ENCODE peak calls at places on chromosome 14, in seven cellular contexts. One of them, this sample, is unnamed.

GRCh38 chr14:99538275-99538674 is 57.1 kb downstream of the CCNK start:
- DNase-seq in cardiac muscle cell: no peak
- DNase-seq in tibial nerve: no peak
- DNase-seq in fibroblast of lung: peak; percentile 56
- DNase-seq in AG04449: no peak
- DNase-seq in heart left ventricle: no peak
- DNase-seq in spleen: no peak
- DNase-seq in this sample: no peak

GRCh38 chr14:68547305-68548193 is 245.3 kb downstream of the ZFP36L1 start:
- DNase-seq in AG04449: peak; percentile 70
- DNase-seq in spleen: no peak
- DNase-seq in heart left ventricle: peak; percentile 57
- DNase-seq in cardiac muscle cell: no peak
- DNase-seq in tibial nerve: peak; percentile 81
- DNase-seq in fibroblast of lung: peak; percentile 90
- DNase-seq in this sample: peak; percentile 82

GRCh38 chr14:88323520-88324199 is 591 bp upstream of the KCNK10 start:
- DNase-seq in heart left ventricle: no peak
- DNase-seq in tibial nerve: no peak
- DNase-seq in AG04449: no peak
- DNase-seq in fibroblast of lung: peak; percentile 41
- DNase-seq in spleen: peak; percentile 84
- DNase-seq in cardiac muscle cell: peak; percentile 65
- DNase-seq in this sample: no peak

GRCh38 chr14:65840118-65840751 is 427.7 kb downstream of the FUT8 start:
- DNase-seq in cardiac muscle cell: peak; percentile 30
- DNase-seq in spleen: no peak
- DNase-seq in heart left ventricle: peak; percentile 39
- DNase-seq in tibial nerve: no peak
- DNase-seq in AG04449: no peak
- DNase-seq in fibroblast of lung: no peak
- DNase-seq in this sample: no peak

GRCh38 chr14:103521438-103521961 is 1.1 kb downstream of the CKB start:
- DNase-seq in fibroblast of lung: no peak
- DNase-seq in spleen: peak; percentile 78
- DNase-seq in tibial nerve: no peak
- DNase-seq in cardiac muscle cell: peak; percentile 36
- DNase-seq in AG04449: no peak
- DNase-seq in heart left ventricle: no peak
- DNase-seq in this sample: no peak

GRCh38 chr14:51328089-51328941 is 88.3 kb downstream of the TMX1 start:
- DNase-seq in fibroblast of lung: peak; percentile 83
- DNase-seq in tibial nerve: no peak
- DNase-seq in heart left ventricle: peak; percentile 39
- DNase-seq in AG04449: no peak
- DNase-seq in cardiac muscle cell: no peak
- DNase-seq in spleen: no peak
- DNase-seq in this sample: no peak

GRCh38 chr14:64879635-64880381 is at the start of gene SPTB:
- DNase-seq in fibroblast of lung: no peak
- DNase-seq in AG04449: no peak
- DNase-seq in spleen: peak; percentile 81
- DNase-seq in tibial nerve: no peak
- DNase-seq in cardiac muscle cell: peak; percentile 63
- DNase-seq in heart left ventricle: peak; percentile 84
- DNase-seq in this sample: no peak

GRCh38 chr14:54699087-54699530 is 132.2 kb downstream of the SAMD4A start:
- DNase-seq in tibial nerve: no peak
- DNase-seq in heart left ventricle: peak; percentile 77
- DNase-seq in cardiac muscle cell: peak; percentile 90
- DNase-seq in AG04449: no peak
- DNase-seq in fibroblast of lung: peak; percentile 68
- DNase-seq in spleen: no peak
- DNase-seq in this sample: no peak

GRCh38 chr14:96588410-96589249 is 86.4 kb downstream of the PAPOLA start:
- DNase-seq in cardiac muscle cell: no peak
- DNase-seq in fibroblast of lung: no peak
- DNase-seq in tibial nerve: no peak
- DNase-seq in spleen: peak; percentile 77
- DNase-seq in heart left ventricle: no peak
- DNase-seq in AG04449: no peak
- DNase-seq in this sample: no peak

GRCh38 chr14:76953196-76953945 is 75.1 kb downstream of the IRF2BPL start:
- DNase-seq in fibroblast of lung: peak; percentile 78
- DNase-seq in tibial nerve: peak; percentile 49
- DNase-seq in heart left ventricle: peak; percentile 80
- DNase-seq in cardiac muscle cell: no peak
- DNase-seq in spleen: peak; percentile 90
- DNase-seq in AG04449: no peak
- DNase-seq in this sample: peak; percentile 44

GRCh38 chr14:37858733-37859132 is 263.3 kb downstream of the TTC6 start:
- DNase-seq in fibroblast of lung: no peak
- DNase-seq in AG04449: no peak
- DNase-seq in tibial nerve: no peak
- DNase-seq in spleen: no peak
- DNase-seq in heart left ventricle: no peak
- DNase-seq in cardiac muscle cell: no peak
- DNase-seq in this sample: no peak

GRCh38 chr14:57833304-57833703 is 32.6 kb downstream of the SLC35F4 start:
- DNase-seq in tibial nerve: peak; percentile 72
- DNase-seq in heart left ventricle: no peak
- DNase-seq in cardiac muscle cell: no peak
- DNase-seq in AG04449: peak; percentile 72
- DNase-seq in spleen: no peak
- DNase-seq in fibroblast of lung: peak; percentile 96
- DNase-seq in this sample: peak; percentile 87

GRCh38 chr14:21825147-21825743 is 151.6 kb upstream of the OR4E1 start:
- DNase-seq in spleen: no peak
- DNase-seq in cardiac muscle cell: peak; percentile 53
- DNase-seq in fibroblast of lung: no peak
- DNase-seq in heart left ventricle: no peak
- DNase-seq in AG04449: no peak
- DNase-seq in tibial nerve: no peak
- DNase-seq in this sample: no peak
- TF ChIP-seq CTCF in spleen: no peak
- TF ChIP-seq CTCF in cardiac muscle cell: peak; percentile 51
- TF ChIP-seq CTCF in fibroblast of lung: no peak
- TF ChIP-seq CTCF in heart left ventricle: no peak
- TF ChIP-seq CTCF in AG04449: no peak
- TF ChIP-seq CTCF in tibial nerve: no peak
- TF ChIP-seq CTCF in this sample: no peak

GRCh38 chr14:90874599-90874998 is 58.4 kb upstream of the TTC7B start:
- DNase-seq in tibial nerve: no peak
- DNase-seq in cardiac muscle cell: no peak
- DNase-seq in AG04449: no peak
- DNase-seq in fibroblast of lung: no peak
- DNase-seq in heart left ventricle: no peak
- DNase-seq in spleen: no peak
- DNase-seq in this sample: no peak

GRCh38 chr14:90871605-90872233 is 55.5 kb upstream of the TTC7B start:
- DNase-seq in tibial nerve: no peak
- DNase-seq in heart left ventricle: no peak
- DNase-seq in fibroblast of lung: peak; percentile 82
- DNase-seq in cardiac muscle cell: no peak
- DNase-seq in AG04449: no peak
- DNase-seq in spleen: no peak
- DNase-seq in this sample: peak; percentile 13

GRCh38 chr14:90866822-90867221 is 50.6 kb upstream of the TTC7B start:
- DNase-seq in spleen: no peak
- DNase-seq in tibial nerve: no peak
- DNase-seq in cardiac muscle cell: no peak
- DNase-seq in AG04449: no peak
- DNase-seq in fibroblast of lung: no peak
- DNase-seq in heart left ventricle: no peak
- DNase-seq in this sample: no peak

GRCh38 chr14:90870950-90871604 is 54.8 kb upstream of the TTC7B start:
- DNase-seq in tibial nerve: no peak
- DNase-seq in fibroblast of lung: no peak
- DNase-seq in spleen: no peak
- DNase-seq in AG04449: no peak
- DNase-seq in heart left ventricle: no peak
- DNase-seq in cardiac muscle cell: no peak
- DNase-seq in this sample: no peak
- H3K4me3 ChIP-seq in tibial nerve: no peak overlapping the region
- H3K4me3 ChIP-seq in fibroblast of lung: no peak overlapping the region
- H3K4me3 ChIP-seq in spleen: no peak overlapping the region
- H3K4me3 ChIP-seq in AG04449: no peak overlapping the region
- H3K4me3 ChIP-seq in heart left ventricle: no peak overlapping the region
- H3K4me3 ChIP-seq in cardiac muscle cell: no peak overlapping the region
- H3K4me3 ChIP-seq in this sample: no peak overlapping the region

DNA sequence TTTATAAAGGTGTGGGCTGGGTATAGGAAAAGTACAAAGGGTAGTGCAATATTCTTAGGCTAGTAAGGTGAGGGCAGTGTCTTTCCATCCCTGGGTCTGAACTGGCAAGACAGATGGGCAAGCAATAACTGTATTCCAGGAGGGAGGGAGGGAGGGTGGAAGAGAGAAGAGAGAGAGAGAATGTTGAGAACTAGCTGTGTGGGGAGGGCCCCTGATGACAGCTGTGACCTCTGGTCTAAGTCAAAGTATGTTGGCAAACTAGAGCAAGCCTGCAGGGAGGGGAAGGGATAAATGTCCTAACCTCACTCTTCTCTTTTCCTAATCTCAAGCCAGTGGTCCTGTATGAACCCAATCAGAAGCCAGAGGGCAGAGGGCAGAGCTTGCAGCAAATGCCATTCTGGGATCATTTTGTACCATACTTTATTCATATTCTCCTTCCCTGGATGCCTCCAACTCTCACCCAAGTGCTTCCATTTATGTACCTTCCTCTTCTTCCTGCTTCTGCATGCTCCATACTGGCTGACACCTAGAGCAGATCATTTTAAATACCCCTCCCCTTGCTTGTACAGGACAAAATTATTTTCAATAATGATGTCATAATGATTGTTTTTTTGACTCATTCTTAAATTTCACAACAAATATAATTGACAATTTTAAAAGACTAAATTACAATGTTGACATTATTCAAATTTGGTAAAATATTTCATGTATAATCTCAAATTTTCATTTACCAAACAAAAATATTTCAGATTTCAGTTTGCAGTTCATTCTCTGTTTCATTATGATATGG is 75.9 kb downstream of the AKAP6 start:
- DNase-seq in tibial nerve: no peak
- DNase-seq in heart left ventricle: peak; percentile 63
- DNase-seq in spleen: no peak
- DNase-seq in AG04449: no peak
- DNase-seq in cardiac muscle cell: peak; percentile 22
- DNase-seq in fibroblast of lung: no peak
- DNase-seq in this sample: no peak
- TF ChIP-seq CTCF in tibial nerve: no peak
- TF ChIP-seq CTCF in heart left ventricle: no peak
- TF ChIP-seq CTCF in spleen: no peak
- TF ChIP-seq CTCF in AG04449: no peak
- TF ChIP-seq CTCF in cardiac muscle cell: no peak
- TF ChIP-seq CTCF in fibroblast of lung: no peak
- TF ChIP-seq CTCF in this sample: no peak

DNA sequence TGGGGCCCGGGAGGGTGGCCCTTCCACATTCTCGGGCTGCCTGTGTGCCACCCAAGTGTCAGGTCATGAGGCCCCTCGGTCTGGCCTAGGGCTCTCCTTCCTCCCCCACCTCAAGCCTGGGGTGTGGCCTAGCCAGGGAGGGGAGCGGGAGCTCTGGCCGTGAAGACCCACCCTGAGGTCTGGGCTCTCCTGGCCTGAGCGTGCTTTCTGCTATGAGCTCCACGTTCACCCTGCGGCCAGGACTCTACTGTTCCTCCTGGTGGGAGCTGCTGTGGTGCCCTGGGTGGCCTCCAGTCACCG is 12.0 kb downstream of the PACS2 start:
- DNase-seq in tibial nerve: no peak
- DNase-seq in AG04449: no peak
- DNase-seq in fibroblast of lung: no peak
- DNase-seq in heart left ventricle: no peak
- DNase-seq in spleen: no peak
- DNase-seq in cardiac muscle cell: no peak
- DNase-seq in this sample: no peak
- H3K4me3 ChIP-seq in tibial nerve: no peak overlapping the region
- H3K4me3 ChIP-seq in AG04449: no peak overlapping the region
- H3K4me3 ChIP-seq in fibroblast of lung: no peak overlapping the region
- H3K4me3 ChIP-seq in heart left ventricle: no peak overlapping the region
- H3K4me3 ChIP-seq in spleen: no peak overlapping the region
- H3K4me3 ChIP-seq in cardiac muscle cell: no peak overlapping the region
- H3K4me3 ChIP-seq in this sample: no peak overlapping the region

This sample was measured in AG09309.